ENCODE peak calls at places on chromosome 2, in five cellular contexts. Z is A549, R is H1, A is GM12878, S is HepG2. L is an unnamed sample.

GRCh38 chr2:100893753-100894530 is 74.0 kb downstream of the NPAS2 start:
- DNase-seq in S (peak; percentile 55), Z (peak; percentile 96), A (peak; percentile 9), R (no peak), L (peak; percentile 82)

GRCh38 chr2:139353874-139354273 is 573.7 kb upstream of the NXPH2 start:
- DNase-seq in R (no peak), S (no peak), Z (no peak), A (no peak), L (no peak)

GRCh38 chr2:73250872-73251846 is 17.1 kb downstream of the CCT7 start:
- DNase-seq in S (no peak), Z (no peak), R (no peak), A (no peak), L (no peak)

GRCh38 chr2:219638948-219639341 is 11.5 kb downstream of the SLC4A3 start:
- DNase-seq in R (no peak), A (no peak), S (no peak), Z (no peak), L (no peak)

GRCh38 chr2:106208874-106209273 is 14.8 kb upstream of the UXS1 start:
- DNase-seq in R (no peak), S (no peak), A (no peak), Z (no peak), L (peak; percentile 57)

GRCh38 chr2:49248506-49248905 is 94.2 kb upstream of the FSHR start:
- DNase-seq in R (no peak), Z (peak; percentile 36), A (no peak), S (peak; percentile 14), L (no peak)

GRCh38 chr2:7748717-7749415 is 831.7 kb downstream of the RNF144A start:
- DNase-seq in A (no peak), Z (no peak), S (no peak), R (no peak), L (no peak)

GRCh38 chr2:11692966-11693521 is 23.0 kb upstream of the NTSR2 start:
- DNase-seq in A (no peak), R (peak; percentile 81), S (peak; percentile 84), Z (peak; percentile 76), L (peak; percentile 82)

GRCh38 chr2:220148849-220149248 is 521.4 kb downstream of the SLC4A3 start:
- DNase-seq in R (no peak), S (no peak), A (no peak), Z (no peak), L (no peak)

GRCh38 chr2:88245109-88245508 is 75.0 kb downstream of the THNSL2 start:
- DNase-seq in R (no peak), S (no peak), A (no peak), Z (no peak), L (no peak)

GRCh38 chr2:86477349-86477748 is 36.2 kb downstream of the KDM3A start:
- DNase-seq in A (no peak), R (no peak), Z (no peak), S (no peak), L (no peak)

GRCh38 chr2:224982910-224983688 is 59.2 kb downstream of the DOCK10 start:
- DNase-seq in A (peak; percentile 61), R (no peak), Z (no peak), S (no peak), L (no peak)

GRCh38 chr2:149357058-149357457 is 26.7 kb downstream of the LYPD6 start:
- DNase-seq in Z (no peak), R (no peak), S (no peak), A (no peak), L (no peak)

GRCh38 chr2:145012214-145012670 is 492.3 kb upstream of the ZEB2 start:
- DNase-seq in S (no peak), A (no peak), R (no peak), Z (peak; percentile 46), L (no peak)

GRCh38 chr2:186610785-186611184 is 20.9 kb downstream of the ITGAV start:
- DNase-seq in Z (no peak), S (no peak), R (no peak), A (no peak), L (peak; percentile 25)

DNA sequence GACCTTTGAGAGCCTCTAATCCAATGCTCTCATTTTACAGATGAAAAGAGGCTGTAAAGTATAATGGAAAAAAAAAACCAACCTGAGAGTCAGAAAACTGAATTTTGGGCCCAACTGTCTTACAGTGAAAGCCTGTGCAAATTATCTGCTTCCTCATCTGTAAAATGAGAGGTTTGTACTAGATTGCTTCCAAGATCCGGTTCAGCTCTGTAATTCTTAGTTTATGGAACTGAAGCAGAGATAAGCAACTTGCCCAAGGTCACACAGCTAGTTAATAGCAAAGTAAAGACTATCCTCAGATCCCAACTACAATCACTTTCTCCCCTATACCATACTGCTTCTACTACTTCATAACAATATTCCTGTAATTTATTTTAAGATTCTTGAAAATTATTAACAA is 6.3 kb downstream of the TLK1 start:
- DNase-seq in A (no peak), R (no peak), S (no peak), Z (no peak), L (no peak)
- H3K4me2 ChIP-seq in A (peak overlapping the region; percentile 74), R (no peak overlapping the region), S (peak overlapping the region; percentile 34), Z (peak overlapping the region; percentile 39), L (peak overlapping the region; percentile 38)

GRCh38 chr2:67289921-67290371 is 107.2 kb upstream of the ETAA1 start:
- DNase-seq in Z (peak; percentile 63), A (no peak), S (no peak), R (no peak), L (no peak)
- TF ChIP-seq KDM1A in Z (no peak), A (no peak), S (no peak), R (no peak), L (no peak)

GRCh38 chr2:26848336-26849055 is 564 bp downstream of the DPYSL5 start:
- DNase-seq in Z (peak; percentile 38), A (no peak), S (no peak), R (peak; percentile 79), L (no peak)
- H3K4me2 ChIP-seq in Z (peak overlapping the region; percentile 98), A (no peak overlapping the region), S (peak overlapping the region; percentile 59), R (peak overlapping the region; percentile 92), L (no peak overlapping the region)

DNA sequence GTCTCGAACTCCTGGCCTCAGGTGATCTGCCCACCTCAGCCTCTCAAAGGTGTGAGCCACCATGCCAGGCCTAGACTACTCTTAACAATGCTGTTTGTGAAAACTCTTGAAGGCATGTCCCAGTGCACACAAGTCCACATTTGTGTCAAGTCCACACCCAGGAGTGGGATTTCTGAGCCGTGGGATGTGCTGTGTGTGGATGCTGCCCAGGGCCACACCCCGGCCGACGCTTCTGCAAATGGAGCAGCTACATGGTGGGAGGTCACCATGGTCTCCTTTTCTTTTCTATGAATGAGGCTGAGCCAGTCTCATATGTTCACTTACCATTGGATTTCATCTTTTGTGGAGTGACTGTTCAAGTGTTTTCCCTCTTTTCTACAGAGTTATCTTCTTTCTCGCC is 15.8 kb downstream of the SNED1 start:
- DNase-seq in Z (no peak), S (no peak), A (no peak), R (no peak), L (no peak)
- TF ChIP-seq KDM1A in Z (no peak), S (no peak), A (no peak), R (no peak), L (no peak)

GRCh38 chr2:37781028-37781427 is 109.6 kb upstream of the CDC42EP3 start:
- DNase-seq in A (no peak), S (no peak), Z (peak; percentile 41), R (no peak), L (no peak)
- H3K4me2 ChIP-seq in A (no peak overlapping the region), S (no peak overlapping the region), Z (peak overlapping the region; percentile 58), R (no peak overlapping the region), L (no peak overlapping the region)

GRCh38 chr2:191693151-191693550 is 15.2 kb downstream of the NABP1 start:
- DNase-seq in R (no peak), A (no peak), Z (no peak), S (no peak), L (no peak)

GRCh38 chr2:191696960-191697359 is 19.0 kb downstream of the NABP1 start:
- DNase-seq in A (no peak), R (no peak), S (no peak), Z (no peak), L (no peak)

GRCh38 chr2:191692502-191693115 is 14.7 kb downstream of the NABP1 start:
- DNase-seq in R (no peak), Z (no peak), S (no peak), A (no peak), L (no peak)

GRCh38 chr2:191693778-191694177 is 15.8 kb downstream of the NABP1 start:
- DNase-seq in Z (no peak), R (no peak), A (no peak), S (no peak), L (no peak)

DNA sequence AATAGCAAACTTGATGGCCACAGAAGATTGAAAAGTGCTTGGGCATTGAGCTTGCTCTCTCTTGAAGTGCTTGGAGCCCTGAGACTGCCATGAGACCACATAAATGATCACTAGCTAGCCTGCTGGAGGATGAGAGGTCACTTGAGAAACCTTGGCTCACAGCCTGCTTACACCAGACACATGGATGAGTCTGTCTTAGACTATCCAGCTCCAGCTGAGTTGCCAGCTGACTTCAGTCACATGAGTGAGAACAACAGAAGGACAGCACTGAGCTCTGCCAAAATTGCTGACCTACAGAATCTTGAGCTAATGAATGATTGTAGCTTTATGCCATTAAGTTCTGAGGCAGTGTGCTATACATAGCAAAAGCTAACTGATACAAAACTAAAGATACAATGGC is 18.1 kb downstream of the NABP1 start:
- DNase-seq in A (no peak), S (no peak), Z (no peak), R (no peak), L (no peak)
- TF ChIP-seq KDM1A in A (no peak), S (no peak), Z (no peak), R (no peak), L (no peak)

DNA sequence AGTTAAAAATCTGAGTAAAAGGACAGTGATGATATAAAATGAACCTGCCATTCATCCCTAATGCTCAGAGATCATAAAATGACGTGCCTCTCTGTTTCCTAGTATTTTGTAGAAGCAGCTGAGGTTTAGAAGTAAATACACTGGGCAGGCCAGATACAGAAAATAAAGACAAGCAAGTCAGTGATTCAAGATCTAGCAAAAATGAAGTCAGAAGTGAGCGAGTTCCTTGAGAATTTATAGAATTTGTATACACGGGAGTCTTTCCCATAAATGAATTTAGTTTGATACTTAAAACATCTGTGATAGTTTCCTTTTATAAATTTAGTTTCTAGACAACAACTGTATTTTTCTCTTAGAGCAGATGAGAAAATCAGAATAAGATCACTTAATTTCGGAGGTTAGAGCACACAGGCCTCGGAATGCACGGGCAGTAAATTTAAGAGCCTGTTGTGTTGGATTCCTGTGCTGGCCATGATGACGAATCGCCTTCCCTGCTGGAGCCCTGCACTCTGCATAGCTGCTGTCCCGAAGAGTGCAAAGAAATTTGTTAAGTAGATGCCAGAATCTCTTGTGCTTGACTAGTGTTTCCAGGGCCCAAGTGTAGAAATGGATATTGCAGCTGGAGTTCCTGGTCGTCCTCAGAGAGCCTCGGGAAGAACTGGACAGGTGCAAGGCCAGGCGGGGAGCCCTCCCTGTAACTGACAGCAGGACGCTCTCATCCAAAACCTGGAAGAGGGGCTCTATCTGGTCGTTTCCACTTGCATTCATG is 83.7 kb upstream of the RBM44 start:
- DNase-seq in S (peak; percentile 35), A (no peak), Z (no peak), R (no peak), L (no peak)
- H3K4me2 ChIP-seq in S (peak overlapping the region; percentile 94), A (no peak overlapping the region), Z (no peak overlapping the region), R (peak overlapping the region; percentile 27), L (no peak overlapping the region)

GRCh38 chr2:239769574-239770145 is 255.5 kb downstream of the NDUFA10 start:
- DNase-seq in S (no peak), A (no peak), Z (no peak), R (no peak), L (no peak)
- TF ChIP-seq KDM1A in S (no peak), A (no peak), Z (no peak), R (no peak), L (no peak)